ENCODE peak calls at places on chromosomes 1 and 21, in seven cellular contexts. One of them, this sample, is unnamed.

GRCh38 chr21:31158789-31159581 is 120.7 kb upstream of the KRTAP19-8 start:
- DNase-seq in adrenal gland: no peak
- DNase-seq in CD8-positive, alpha-beta memory T cell: no peak
- DNase-seq in left ventricle myocardium inferior: no peak
- DNase-seq in CD8-positive, alpha-beta T cell: no peak
- DNase-seq in small intestine: no peak
- DNase-seq in ascending aorta: no peak
- DNase-seq in this sample: peak; percentile 87

GRCh38 chr1:186082235-186082937 is 292.7 kb downstream of the TPR start:
- DNase-seq in adrenal gland: peak; percentile 73
- DNase-seq in CD8-positive, alpha-beta memory T cell: no peak
- DNase-seq in left ventricle myocardium inferior: peak; percentile 61
- DNase-seq in CD8-positive, alpha-beta T cell: no peak
- DNase-seq in small intestine: peak; percentile 89
- DNase-seq in ascending aorta: peak; percentile 83
- DNase-seq in this sample: peak; percentile 46

GRCh38 chr1:176559474-176560390 is 96.8 kb downstream of the PAPPA2 start:
- DNase-seq in adrenal gland: peak; percentile 51
- DNase-seq in CD8-positive, alpha-beta memory T cell: no peak
- DNase-seq in left ventricle myocardium inferior: no peak
- DNase-seq in CD8-positive, alpha-beta T cell: no peak
- DNase-seq in small intestine: peak; percentile 38
- DNase-seq in ascending aorta: peak; percentile 82
- DNase-seq in this sample: peak; percentile 30

GRCh38 chr1:45723248-45723930 is 27.1 kb downstream of the IPP start:
- DNase-seq in adrenal gland: no peak
- DNase-seq in CD8-positive, alpha-beta memory T cell: no peak
- DNase-seq in left ventricle myocardium inferior: no peak
- DNase-seq in CD8-positive, alpha-beta T cell: no peak
- DNase-seq in small intestine: no peak
- DNase-seq in ascending aorta: no peak
- DNase-seq in this sample: no peak

GRCh38 chr21:45258476-45258875 is 29.2 kb downstream of the POFUT2 start:
- DNase-seq in adrenal gland: no peak
- DNase-seq in CD8-positive, alpha-beta memory T cell: no peak
- DNase-seq in left ventricle myocardium inferior: no peak
- DNase-seq in CD8-positive, alpha-beta T cell: no peak
- DNase-seq in small intestine: no peak
- DNase-seq in ascending aorta: peak; percentile 51
- DNase-seq in this sample: no peak

GRCh38 chr1:70264875-70265274 is 43.7 kb downstream of the SRSF11 start:
- DNase-seq in adrenal gland: no peak
- DNase-seq in CD8-positive, alpha-beta memory T cell: no peak
- DNase-seq in left ventricle myocardium inferior: no peak
- DNase-seq in CD8-positive, alpha-beta T cell: no peak
- DNase-seq in small intestine: no peak
- DNase-seq in ascending aorta: no peak
- DNase-seq in this sample: no peak

GRCh38 chr1:39671433-39671792 is 494 bp downstream of the NT5C1A start:
- DNase-seq in adrenal gland: peak; percentile 30
- DNase-seq in CD8-positive, alpha-beta memory T cell: no peak
- DNase-seq in left ventricle myocardium inferior: peak; percentile 84
- DNase-seq in CD8-positive, alpha-beta T cell: no peak
- DNase-seq in small intestine: no peak
- DNase-seq in ascending aorta: no peak
- DNase-seq in this sample: no peak

GRCh38 chr1:206918076-206918475 is 3.7 kb downstream of the FCMR start:
- DNase-seq in adrenal gland: no peak
- DNase-seq in CD8-positive, alpha-beta memory T cell: no peak
- DNase-seq in left ventricle myocardium inferior: no peak
- DNase-seq in CD8-positive, alpha-beta T cell: no peak
- DNase-seq in small intestine: no peak
- DNase-seq in ascending aorta: no peak
- DNase-seq in this sample: no peak

GRCh38 chr21:42694751-42695150 is 41.3 kb downstream of the PDE9A start:
- DNase-seq in adrenal gland: no peak
- DNase-seq in CD8-positive, alpha-beta memory T cell: no peak
- DNase-seq in left ventricle myocardium inferior: no peak
- DNase-seq in CD8-positive, alpha-beta T cell: no peak
- DNase-seq in small intestine: no peak
- DNase-seq in ascending aorta: no peak
- DNase-seq in this sample: no peak

GRCh38 chr1:185926562-185926961 is 192.4 kb downstream of the HMCN1 start:
- DNase-seq in adrenal gland: no peak
- DNase-seq in CD8-positive, alpha-beta memory T cell: no peak
- DNase-seq in left ventricle myocardium inferior: no peak
- DNase-seq in CD8-positive, alpha-beta T cell: no peak
- DNase-seq in small intestine: no peak
- DNase-seq in ascending aorta: no peak
- DNase-seq in this sample: no peak

GRCh38 chr1:100449477-100449876 is 88.5 kb upstream of the GPR88 start:
- DNase-seq in adrenal gland: no peak
- DNase-seq in CD8-positive, alpha-beta memory T cell: no peak
- DNase-seq in left ventricle myocardium inferior: no peak
- DNase-seq in CD8-positive, alpha-beta T cell: no peak
- DNase-seq in small intestine: no peak
- DNase-seq in ascending aorta: no peak
- DNase-seq in this sample: no peak

GRCh38 chr1:232430467-232430866 is 199.5 kb downstream of the SIPA1L2 start:
- DNase-seq in adrenal gland: no peak
- DNase-seq in CD8-positive, alpha-beta memory T cell: no peak
- DNase-seq in left ventricle myocardium inferior: no peak
- DNase-seq in CD8-positive, alpha-beta T cell: no peak
- DNase-seq in small intestine: no peak
- DNase-seq in ascending aorta: no peak
- DNase-seq in this sample: no peak

GRCh38 chr21:44815852-44816628 is 1.8 kb downstream of the SUMO3 start:
- DNase-seq in adrenal gland: no peak
- DNase-seq in CD8-positive, alpha-beta memory T cell: no peak
- DNase-seq in left ventricle myocardium inferior: no peak
- DNase-seq in CD8-positive, alpha-beta T cell: no peak
- DNase-seq in small intestine: peak; percentile 10
- DNase-seq in ascending aorta: no peak
- DNase-seq in this sample: no peak

GRCh38 chr21:45128613-45129226 is 54.3 kb downstream of the ADARB1 start:
- DNase-seq in adrenal gland: peak; percentile 82
- DNase-seq in CD8-positive, alpha-beta memory T cell: peak; percentile 59
- DNase-seq in left ventricle myocardium inferior: peak; percentile 76
- DNase-seq in CD8-positive, alpha-beta T cell: peak; percentile 60
- DNase-seq in small intestine: peak; percentile 72
- DNase-seq in ascending aorta: peak; percentile 91
- DNase-seq in this sample: peak; percentile 64

GRCh38 chr1:212283741-212284140 is 1.5 kb upstream of the PPP2R5A start:
- DNase-seq in adrenal gland: no peak
- DNase-seq in CD8-positive, alpha-beta memory T cell: no peak
- DNase-seq in left ventricle myocardium inferior: no peak
- DNase-seq in CD8-positive, alpha-beta T cell: no peak
- DNase-seq in small intestine: peak; percentile 26
- DNase-seq in ascending aorta: no peak
- DNase-seq in this sample: peak; percentile 23

GRCh38 chr1:169745015-169745861 is 11.4 kb upstream of the SELE start:
- DNase-seq in adrenal gland: no peak
- DNase-seq in CD8-positive, alpha-beta memory T cell: no peak
- DNase-seq in left ventricle myocardium inferior: no peak
- DNase-seq in CD8-positive, alpha-beta T cell: no peak
- DNase-seq in small intestine: no peak
- DNase-seq in ascending aorta: no peak
- DNase-seq in this sample: no peak

GRCh38 chr1:169739980-169740379 is 6.1 kb upstream of the SELE start:
- DNase-seq in adrenal gland: no peak
- DNase-seq in CD8-positive, alpha-beta memory T cell: no peak
- DNase-seq in left ventricle myocardium inferior: no peak
- DNase-seq in CD8-positive, alpha-beta T cell: no peak
- DNase-seq in small intestine: no peak
- DNase-seq in ascending aorta: no peak
- DNase-seq in this sample: no peak

DNA sequence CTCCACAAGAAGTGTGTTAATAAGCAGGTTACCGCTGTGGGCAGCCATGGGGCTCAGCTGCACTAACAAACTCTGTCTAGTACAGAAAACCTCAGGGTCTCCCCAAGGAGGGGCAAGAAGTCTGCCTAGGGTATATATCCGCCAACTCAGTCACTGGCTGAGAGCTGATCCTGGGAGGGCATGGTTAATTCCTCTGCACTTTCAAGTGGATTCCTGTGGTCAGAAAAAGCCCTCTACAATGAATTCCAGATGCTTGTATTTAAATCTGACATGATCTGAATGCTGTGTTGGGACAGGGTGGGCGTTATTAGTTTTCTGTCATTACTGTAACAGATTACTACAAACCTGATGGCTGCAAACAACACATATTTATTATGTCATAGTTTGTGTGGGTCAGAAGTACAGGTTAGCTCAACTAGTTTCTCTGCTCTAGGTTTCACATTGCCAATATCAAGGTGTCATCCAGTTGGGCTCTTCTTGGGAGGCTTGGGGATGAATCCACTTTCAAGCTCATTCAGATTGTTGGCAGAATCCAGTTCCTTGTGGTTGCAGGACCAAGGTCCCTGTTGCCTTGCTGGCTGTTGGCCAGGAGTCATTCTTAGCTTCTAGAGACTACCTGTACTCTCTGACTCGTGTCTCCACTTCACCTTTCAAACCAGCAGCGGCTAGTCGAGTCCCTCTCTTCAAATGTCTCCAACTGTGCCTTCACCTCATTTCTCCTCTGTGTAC is 8.0 kb upstream of the SELE start:
- DNase-seq in adrenal gland: no peak
- DNase-seq in CD8-positive, alpha-beta memory T cell: no peak
- DNase-seq in left ventricle myocardium inferior: no peak
- DNase-seq in CD8-positive, alpha-beta T cell: no peak
- DNase-seq in small intestine: no peak
- DNase-seq in ascending aorta: no peak
- DNase-seq in this sample: no peak
- H3K27ac ChIP-seq in adrenal gland: no peak overlapping the region
- H3K27ac ChIP-seq in CD8-positive, alpha-beta memory T cell: no peak overlapping the region
- H3K27ac ChIP-seq in left ventricle myocardium inferior: no peak overlapping the region
- H3K27ac ChIP-seq in CD8-positive, alpha-beta T cell: no peak overlapping the region
- H3K27ac ChIP-seq in small intestine: no peak overlapping the region
- H3K27ac ChIP-seq in ascending aorta: no peak overlapping the region
- H3K27ac ChIP-seq in this sample: no peak overlapping the region

GRCh38 chr1:26701266-26701994 is 5.6 kb downstream of the ARID1A start:
- DNase-seq in adrenal gland: no peak
- DNase-seq in CD8-positive, alpha-beta memory T cell: no peak
- DNase-seq in left ventricle myocardium inferior: no peak
- DNase-seq in CD8-positive, alpha-beta T cell: no peak
- DNase-seq in small intestine: no peak
- DNase-seq in ascending aorta: no peak
- DNase-seq in this sample: no peak
- H3K4me1 ChIP-seq in adrenal gland: peaks cover 83% of the 10 kb centered on the region
- H3K4me1 ChIP-seq in CD8-positive, alpha-beta memory T cell: peaks cover 77% of the 10 kb centered on the region
- H3K4me1 ChIP-seq in left ventricle myocardium inferior: peaks cover 97% of the 10 kb centered on the region
- H3K4me1 ChIP-seq in CD8-positive, alpha-beta T cell: peaks cover 79% of the 10 kb centered on the region
- H3K4me1 ChIP-seq in small intestine: peaks cover 56% of the 10 kb centered on the region
- H3K4me1 ChIP-seq in ascending aorta: peaks cover 73% of the 10 kb centered on the region
- H3K4me1 ChIP-seq in this sample: peaks cover 83% of the 10 kb centered on the region

DNA sequence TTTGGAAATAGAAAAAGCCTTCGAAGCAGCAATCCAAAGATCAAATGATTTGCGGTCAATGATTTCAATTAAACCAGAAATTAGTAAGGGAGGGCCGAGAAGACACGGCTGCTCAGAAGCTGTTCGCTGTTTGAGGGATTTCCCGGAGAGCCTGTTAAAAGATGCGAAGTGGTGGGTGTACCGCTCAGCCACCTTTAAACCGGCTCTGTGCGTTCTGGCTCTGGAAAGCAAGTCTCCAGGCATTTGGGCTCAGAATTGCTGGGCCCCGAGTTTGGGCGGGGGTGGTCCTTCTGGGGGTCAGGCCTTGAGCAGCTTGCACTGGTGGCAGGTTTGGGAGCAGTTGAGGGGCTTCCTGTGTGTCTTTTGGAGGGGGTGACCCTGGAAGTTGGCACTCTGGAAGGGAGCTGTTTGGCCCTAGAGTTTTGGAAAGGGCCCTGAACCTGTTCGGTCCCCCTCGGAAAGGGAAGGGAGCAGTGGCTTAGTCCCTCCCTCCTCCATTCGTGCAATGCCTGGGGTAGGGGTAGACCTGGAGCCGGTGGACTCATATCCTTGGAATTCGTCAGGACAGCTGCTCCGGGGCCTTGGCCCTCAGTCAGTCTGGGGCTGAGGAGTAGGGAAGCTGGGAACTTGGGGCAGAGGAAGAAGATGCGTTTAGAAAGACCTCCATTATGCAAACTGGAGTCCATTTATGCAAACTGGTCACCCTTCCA is 3.2 kb downstream of the SIM2 start:
- DNase-seq in adrenal gland: no peak
- DNase-seq in CD8-positive, alpha-beta memory T cell: no peak
- DNase-seq in left ventricle myocardium inferior: no peak
- DNase-seq in CD8-positive, alpha-beta T cell: no peak
- DNase-seq in small intestine: no peak
- DNase-seq in ascending aorta: no peak
- DNase-seq in this sample: no peak
- H3K4me3 ChIP-seq in adrenal gland: no peak overlapping the region
- H3K4me3 ChIP-seq in CD8-positive, alpha-beta memory T cell: no peak overlapping the region
- H3K4me3 ChIP-seq in left ventricle myocardium inferior: no peak overlapping the region
- H3K4me3 ChIP-seq in CD8-positive, alpha-beta T cell: no peak overlapping the region
- H3K4me3 ChIP-seq in small intestine: no peak overlapping the region
- H3K4me3 ChIP-seq in ascending aorta: no peak overlapping the region
- H3K4me3 ChIP-seq in this sample: no peak overlapping the region

GRCh38 chr1:202133989-202134388 is 10.5 kb downstream of the ARL8A start:
- DNase-seq in adrenal gland: no peak
- DNase-seq in CD8-positive, alpha-beta memory T cell: no peak
- DNase-seq in left ventricle myocardium inferior: no peak
- DNase-seq in CD8-positive, alpha-beta T cell: no peak
- DNase-seq in small intestine: no peak
- DNase-seq in ascending aorta: no peak
- DNase-seq in this sample: no peak

GRCh38 chr1:202133521-202133920 is 10.8 kb downstream of the GPR37L1 start:
- DNase-seq in adrenal gland: no peak
- DNase-seq in CD8-positive, alpha-beta memory T cell: no peak
- DNase-seq in left ventricle myocardium inferior: no peak
- DNase-seq in CD8-positive, alpha-beta T cell: no peak
- DNase-seq in small intestine: no peak
- DNase-seq in ascending aorta: no peak
- DNase-seq in this sample: no peak

GRCh38 chr1:202133016-202133415 is 10.3 kb downstream of the GPR37L1 start:
- DNase-seq in adrenal gland: peak; percentile 75
- DNase-seq in CD8-positive, alpha-beta memory T cell: no peak
- DNase-seq in left ventricle myocardium inferior: no peak
- DNase-seq in CD8-positive, alpha-beta T cell: no peak
- DNase-seq in small intestine: no peak
- DNase-seq in ascending aorta: no peak
- DNase-seq in this sample: no peak

GRCh38 chr1:202135221-202135721 is 9.3 kb downstream of the ARL8A start:
- DNase-seq in adrenal gland: peak; percentile 55
- DNase-seq in CD8-positive, alpha-beta memory T cell: peak; percentile 18
- DNase-seq in left ventricle myocardium inferior: peak; percentile 38
- DNase-seq in CD8-positive, alpha-beta T cell: no peak
- DNase-seq in small intestine: peak; percentile 70
- DNase-seq in ascending aorta: peak; percentile 75
- DNase-seq in this sample: peak; percentile 58

DNA sequence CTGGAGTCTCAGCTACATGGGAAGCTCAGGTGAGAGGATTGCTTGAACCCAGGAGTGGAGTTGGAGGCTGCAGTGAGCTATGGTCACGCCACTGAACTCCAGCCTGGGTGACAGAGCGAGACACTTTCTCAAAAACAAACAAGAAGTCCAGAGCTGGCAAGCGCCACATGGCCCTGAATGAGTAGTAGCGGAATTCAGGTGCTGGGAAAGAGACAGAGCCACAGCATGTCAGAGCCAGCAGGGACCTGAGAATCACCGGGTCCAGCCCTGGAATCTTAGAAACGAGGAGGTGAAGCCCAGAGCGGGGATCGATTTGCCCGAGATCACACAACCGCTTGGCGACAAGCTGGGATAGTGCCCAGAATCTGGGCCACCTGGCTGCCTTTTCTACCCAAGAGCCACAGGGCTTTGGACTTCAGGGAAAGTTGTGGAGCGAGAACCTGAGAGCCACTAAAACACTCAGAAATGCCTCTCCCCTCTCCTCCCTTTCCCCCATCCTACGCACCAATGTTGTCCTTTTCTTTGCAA is 9.8 kb downstream of the ARL8A start:
- DNase-seq in adrenal gland: no peak
- DNase-seq in CD8-positive, alpha-beta memory T cell: no peak
- DNase-seq in left ventricle myocardium inferior: no peak
- DNase-seq in CD8-positive, alpha-beta T cell: no peak
- DNase-seq in small intestine: no peak
- DNase-seq in ascending aorta: no peak
- DNase-seq in this sample: no peak
- H3K27ac ChIP-seq in adrenal gland: no peak overlapping the region
- H3K27ac ChIP-seq in CD8-positive, alpha-beta memory T cell: no peak overlapping the region
- H3K27ac ChIP-seq in left ventricle myocardium inferior: no peak overlapping the region
- H3K27ac ChIP-seq in CD8-positive, alpha-beta T cell: no peak overlapping the region
- H3K27ac ChIP-seq in small intestine: no peak overlapping the region
- H3K27ac ChIP-seq in ascending aorta: peak overlapping the region; percentile 39
- H3K27ac ChIP-seq in this sample: no peak overlapping the region

This sample was measured in CD4-positive, CD25-positive, alpha-beta regulatory T cell.